ENCODE peak calls at places on chromosomes 1 and 21, in six cellular contexts. O is astrocyte of the spinal cord, I is hepatocyte, Z is tibial artery, H is cardiac muscle cell, V is upper lobe of right lung. J is an unnamed sample.

GRCh38 chr1:91124290-91124975 is 102.6 kb upstream of the ZNF644 start:
- DNase-seq in O (no peak), I (no peak), Z (no peak), H (no peak), V (no peak), J (no peak)

GRCh38 chr1:234969630-234970370 is 158.8 kb downstream of the TOMM20 start:
- DNase-seq in O (peak; percentile 93), I (peak; percentile 88), Z (no peak), H (peak; percentile 82), V (peak; percentile 79), J (no peak)

GRCh38 chr1:25063591-25064416 is 133.7 kb upstream of the RUNX3 start:
- DNase-seq in O (peak; percentile 25), I (no peak), Z (no peak), H (no peak), V (peak; percentile 31), J (no peak)

GRCh38 chr1:54309631-54310366 is 96.4 kb downstream of the SSBP3 start:
- DNase-seq in O (no peak), I (no peak), Z (no peak), H (no peak), V (no peak), J (no peak)

GRCh38 chr1:7623886-7624285 is 147.2 kb upstream of the VAMP3 start:
- DNase-seq in O (no peak), I (no peak), Z (no peak), H (no peak), V (peak; percentile 52), J (no peak)

GRCh38 chr1:56799605-56800398 is 19.4 kb downstream of the FYB2 start:
- DNase-seq in O (peak; percentile 42), I (no peak), Z (no peak), H (peak; percentile 36), V (no peak), J (no peak)

GRCh38 chr1:161885013-161885412 is 118.9 kb downstream of the ATF6 start:
- DNase-seq in O (peak; percentile 94), I (no peak), Z (no peak), H (peak; percentile 68), V (no peak), J (no peak)

GRCh38 chr1:177571485-177572076 is 398.3 kb downstream of the SEC16B start:
- DNase-seq in O (no peak), I (no peak), Z (no peak), H (peak; percentile 37), V (no peak), J (no peak)

GRCh38 chr1:191519519-191519918 is 638.7 kb upstream of the RGS18 start:
- DNase-seq in O (no peak), I (no peak), Z (no peak), H (no peak), V (no peak), J (no peak)

GRCh38 chr1:246597971-246598370 is 31.7 kb downstream of the CNST start:
- DNase-seq in O (no peak), I (no peak), Z (no peak), H (no peak), V (no peak), J (no peak)

GRCh38 chr1:11982010-11982392 is 1.8 kb downstream of the MFN2 start:
- DNase-seq in O (no peak), I (no peak), Z (no peak), H (no peak), V (no peak), J (no peak)

GRCh38 chr1:46369542-46370213 is 24.4 kb upstream of the FAAH start:
- DNase-seq in O (no peak), I (no peak), Z (no peak), H (peak; percentile 13), V (no peak), J (no peak)

GRCh38 chr1:30700528-30701265 is 22.7 kb downstream of the MATN1 start:
- DNase-seq in O (peak; percentile 60), I (peak; percentile 35), Z (peak; percentile 86), H (peak; percentile 78), V (no peak), J (no peak)

GRCh38 chr1:15501208-15502032 is 22.6 kb downstream of the CASP9 start:
- DNase-seq in O (peak; percentile 44), I (peak; percentile 78), Z (no peak), H (peak; percentile 64), V (peak; percentile 73), J (no peak)

GRCh38 chr1:243542726-243543415 is 287.0 kb downstream of the SDCCAG8 start:
- DNase-seq in O (no peak), I (no peak), Z (no peak), H (no peak), V (no peak), J (no peak)

GRCh38 chr1:156356875-156357534 is 12.0 kb upstream of the RHBG start:
- DNase-seq in O (no peak), I (peak; percentile 87), Z (no peak), H (no peak), V (peak; percentile 84), J (no peak)
- H3K4me3 ChIP-seq in O (no peak overlapping the region), I (no peak overlapping the region), Z (no peak overlapping the region), H (no peak overlapping the region), V (no peak overlapping the region), J (no peak overlapping the region)

GRCh38 chr21:21367583-21367982 is 369.4 kb downstream of the NCAM2 start:
- DNase-seq in O (no peak), I (no peak), Z (no peak), H (no peak), V (no peak), J (no peak)

GRCh38 chr21:21366277-21366676 is 368.1 kb downstream of the NCAM2 start:
- DNase-seq in O (no peak), I (no peak), Z (no peak), H (no peak), V (no peak), J (no peak)
- H3K4me3 ChIP-seq in O (no peak overlapping the region), I (no peak overlapping the region), Z (no peak overlapping the region), H (no peak overlapping the region), V (no peak overlapping the region), J (no peak overlapping the region)

GRCh38 chr1:155892801-155893200 is 18.3 kb downstream of the RIT1 start:
- DNase-seq in O (peak; percentile 73), I (peak; percentile 23), Z (no peak), H (peak; percentile 66), V (no peak), J (no peak)
- H3K4me3 ChIP-seq in O (no peak overlapping the region), I (no peak overlapping the region), Z (no peak overlapping the region), H (no peak overlapping the region), V (no peak overlapping the region), J (peak overlapping the region; percentile 42)

DNA sequence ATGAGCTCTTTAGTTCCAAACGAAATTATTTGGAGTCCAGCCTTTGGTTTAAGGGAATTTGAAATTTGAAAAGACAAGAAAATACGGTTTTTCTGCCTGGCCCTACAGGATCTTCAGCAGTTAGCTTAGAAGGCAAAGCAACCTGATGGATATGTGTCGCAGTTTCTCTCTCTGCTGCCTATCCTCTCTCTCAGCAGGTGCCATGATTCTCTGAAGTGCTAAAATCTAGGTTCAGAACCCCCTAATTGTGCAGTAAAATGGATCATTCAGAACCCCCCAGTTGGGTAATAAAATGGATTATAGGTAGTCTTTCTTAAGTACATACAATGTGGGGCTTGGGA is 446 bp upstream of the DEPDC1 start:
- DNase-seq in O (no peak), I (no peak), Z (no peak), H (no peak), V (no peak), J (no peak)
- H3K4me3 ChIP-seq in O (peak overlapping the region; percentile 85), I (peak overlapping the region; percentile 9), Z (peak overlapping the region; percentile 60), H (peak overlapping the region; percentile 67), V (peak overlapping the region; percentile 74), J (peak overlapping the region; percentile 86)

GRCh38 chr21:38857152-38857825 is 51.6 kb downstream of the ETS2 start:
- DNase-seq in O (no peak), I (peak; percentile 23), Z (no peak), H (no peak), V (no peak), J (no peak)
- H3K4me3 ChIP-seq in O (no peak overlapping the region), I (no peak overlapping the region), Z (no peak overlapping the region), H (no peak overlapping the region), V (no peak overlapping the region), J (no peak overlapping the region)

GRCh38 chr1:26912147-26912490 is 1.7 kb downstream of the NR0B2 start:
- DNase-seq in O (no peak), I (no peak), Z (no peak), H (no peak), V (no peak), J (no peak)

GRCh38 chr1:26911399-26912146 is 2.2 kb downstream of the NR0B2 start:
- DNase-seq in O (no peak), I (no peak), Z (no peak), H (no peak), V (no peak), J (no peak)

GRCh38 chr1:26913754-26914619 is at the start of gene NR0B2:
- DNase-seq in O (no peak), I (peak; percentile 90), Z (no peak), H (no peak), V (peak; percentile 91), J (no peak)

GRCh38 chr1:26915204-26915842 is 1.5 kb upstream of the NR0B2 start:
- DNase-seq in O (no peak), I (no peak), Z (no peak), H (no peak), V (peak; percentile 70), J (no peak)

DNA sequence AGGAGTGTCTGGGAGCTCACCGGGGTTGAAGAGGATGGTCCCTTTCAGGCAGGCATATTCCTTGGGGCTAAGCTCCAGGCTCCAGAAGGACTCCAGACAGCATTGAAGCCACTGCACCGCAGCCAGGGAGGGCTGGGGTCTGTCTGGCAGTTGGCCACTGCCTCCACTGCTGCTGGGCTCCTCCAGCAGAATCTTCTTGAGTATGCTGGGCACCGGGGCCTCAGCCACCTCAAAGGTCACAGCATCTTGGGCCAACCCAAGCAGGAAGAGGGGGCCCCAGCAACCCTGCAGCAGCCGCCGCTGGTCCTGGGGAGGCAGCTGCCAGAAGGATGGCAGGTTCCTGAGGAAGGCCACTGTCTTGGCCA is 404 bp downstream of the NR0B2 start:
- DNase-seq in O (no peak), I (no peak), Z (no peak), H (no peak), V (no peak), J (no peak)
- H3K4me3 ChIP-seq in O (no peak overlapping the region), I (no peak overlapping the region), Z (no peak overlapping the region), H (no peak overlapping the region), V (peak overlapping the region; percentile 40), J (no peak overlapping the region)

DNA sequence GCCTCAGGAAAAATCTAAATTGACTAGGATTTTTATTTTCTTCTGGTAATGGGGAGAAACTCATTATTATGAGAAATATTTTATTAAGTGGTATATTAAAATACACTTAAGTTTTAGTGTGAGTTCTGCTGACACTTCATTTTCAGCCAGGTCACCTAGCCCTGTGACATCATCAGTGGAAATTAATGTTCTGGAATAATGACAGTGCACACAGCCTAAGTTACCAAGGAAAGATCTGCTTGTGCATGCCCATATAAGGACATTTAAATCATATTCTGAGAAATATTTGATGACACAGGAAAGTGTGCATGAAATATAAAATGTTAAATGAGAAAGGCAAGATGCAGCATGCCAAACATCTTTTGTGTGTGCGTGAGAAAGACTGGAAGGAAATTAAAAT is 102.0 kb downstream of the KIF14 start:
- DNase-seq in O (no peak), I (no peak), Z (no peak), H (no peak), V (no peak), J (no peak)
- H3K4me3 ChIP-seq in O (no peak overlapping the region), I (no peak overlapping the region), Z (no peak overlapping the region), H (no peak overlapping the region), V (no peak overlapping the region), J (no peak overlapping the region)